ENCODE peak calls at places on chromosomes 1 and 21, in six cellular contexts. One of them, this sample, is unnamed.

GRCh38 chr1:6922096-6922931 is 137.1 kb downstream of the CAMTA1 start:
- DNase-seq in transverse colon: peak; percentile 34
- DNase-seq in K562: no peak
- DNase-seq in hepatocyte: peak; percentile 34
- DNase-seq in colonic mucosa: peak; percentile 32
- DNase-seq in GM13976: no peak
- DNase-seq in this sample: peak; percentile 53

GRCh38 chr21:32411366-32412161 is 942 bp upstream of the EVA1C start:
- DNase-seq in transverse colon: peak; percentile 95
- DNase-seq in K562: peak; percentile 59
- DNase-seq in GM13976: no peak
- DNase-seq in colonic mucosa: peak; percentile 91
- DNase-seq in hepatocyte: peak; percentile 67
- DNase-seq in this sample: peak; percentile 93

GRCh38 chr1:9126511-9126910 is 2.4 kb downstream of the GPR157 start:
- DNase-seq in hepatocyte: no peak
- DNase-seq in colonic mucosa: no peak
- DNase-seq in transverse colon: no peak
- DNase-seq in GM13976: no peak
- DNase-seq in K562: no peak
- DNase-seq in this sample: no peak

GRCh38 chr1:1291611-1292441 is 11.6 kb downstream of the SCNN1D start:
- DNase-seq in colonic mucosa: peak; percentile 83
- DNase-seq in transverse colon: peak; percentile 85
- DNase-seq in hepatocyte: peak; percentile 83
- DNase-seq in GM13976: peak; percentile 87
- DNase-seq in K562: peak; percentile 75
- DNase-seq in this sample: peak; percentile 91

GRCh38 chr1:178644308-178645120 is 80.5 kb upstream of the RALGPS2 start:
- DNase-seq in hepatocyte: peak; percentile 54
- DNase-seq in colonic mucosa: peak; percentile 40
- DNase-seq in transverse colon: peak; percentile 44
- DNase-seq in GM13976: no peak
- DNase-seq in K562: no peak
- DNase-seq in this sample: peak; percentile 81

GRCh38 chr1:37763791-37764741 is 854 bp downstream of the EPHA10 start:
- DNase-seq in colonic mucosa: peak; percentile 55
- DNase-seq in hepatocyte: peak; percentile 78
- DNase-seq in GM13976: peak; percentile 84
- DNase-seq in K562: peak; percentile 77
- DNase-seq in transverse colon: no peak
- DNase-seq in this sample: no peak

GRCh38 chr1:116765962-116766361 is 11.7 kb downstream of the CD2 start:
- DNase-seq in colonic mucosa: no peak
- DNase-seq in K562: no peak
- DNase-seq in transverse colon: no peak
- DNase-seq in GM13976: no peak
- DNase-seq in hepatocyte: no peak
- DNase-seq in this sample: no peak

GRCh38 chr21:32716486-32716885 is 11.3 kb downstream of the SYNJ1 start:
- DNase-seq in GM13976: no peak
- DNase-seq in K562: no peak
- DNase-seq in transverse colon: no peak
- DNase-seq in hepatocyte: no peak
- DNase-seq in colonic mucosa: no peak
- DNase-seq in this sample: no peak

GRCh38 chr1:75836528-75836927 is 39.8 kb downstream of the MSH4 start:
- DNase-seq in transverse colon: no peak
- DNase-seq in K562: no peak
- DNase-seq in colonic mucosa: no peak
- DNase-seq in hepatocyte: no peak
- DNase-seq in GM13976: no peak
- DNase-seq in this sample: no peak

GRCh38 chr1:182614796-182615451 is 10.7 kb upstream of the RGS16 start:
- DNase-seq in transverse colon: peak; percentile 72
- DNase-seq in hepatocyte: peak; percentile 86
- DNase-seq in K562: peak; percentile 27
- DNase-seq in GM13976: peak; percentile 77
- DNase-seq in colonic mucosa: peak; percentile 60
- DNase-seq in this sample: peak; percentile 63

GRCh38 chr1:76802094-76802493 is 65.2 kb upstream of the ST6GALNAC5 start:
- DNase-seq in colonic mucosa: no peak
- DNase-seq in hepatocyte: no peak
- DNase-seq in K562: no peak
- DNase-seq in GM13976: no peak
- DNase-seq in transverse colon: no peak
- DNase-seq in this sample: no peak

GRCh38 chr1:55943721-55944435 is 635.5 kb downstream of the PLPP3 start:
- DNase-seq in GM13976: no peak
- DNase-seq in colonic mucosa: no peak
- DNase-seq in transverse colon: no peak
- DNase-seq in K562: no peak
- DNase-seq in hepatocyte: no peak
- DNase-seq in this sample: no peak

GRCh38 chr1:166905930-166906329 is 29.9 kb upstream of the TADA1 start:
- DNase-seq in GM13976: no peak
- DNase-seq in colonic mucosa: no peak
- DNase-seq in transverse colon: no peak
- DNase-seq in K562: no peak
- DNase-seq in hepatocyte: no peak
- DNase-seq in this sample: no peak

GRCh38 chr21:26070822-26071425 is 99.6 kb downstream of the APP start:
- DNase-seq in hepatocyte: peak; percentile 30
- DNase-seq in colonic mucosa: peak; percentile 40
- DNase-seq in GM13976: no peak
- DNase-seq in transverse colon: peak; percentile 35
- DNase-seq in K562: no peak
- DNase-seq in this sample: no peak

GRCh38 chr1:96865731-96866684 is 144.4 kb downstream of the PTBP2 start:
- DNase-seq in transverse colon: no peak
- DNase-seq in hepatocyte: peak; percentile 54
- DNase-seq in colonic mucosa: no peak
- DNase-seq in GM13976: no peak
- DNase-seq in K562: no peak
- DNase-seq in this sample: peak; percentile 27

GRCh38 chr1:20150326-20150705 is 11.2 kb downstream of the PLA2G2F start:
- DNase-seq in colonic mucosa: no peak
- DNase-seq in GM13976: peak; percentile 18
- DNase-seq in hepatocyte: no peak
- DNase-seq in transverse colon: no peak
- DNase-seq in K562: no peak
- DNase-seq in this sample: no peak

GRCh38 chr1:17874231-17874630 is 119.1 kb downstream of the ACTL8 start:
- DNase-seq in GM13976: no peak
- DNase-seq in hepatocyte: no peak
- DNase-seq in transverse colon: no peak
- DNase-seq in K562: no peak
- DNase-seq in colonic mucosa: no peak
- DNase-seq in this sample: no peak

GRCh38 chr1:114979278-114979891 is 50.2 kb upstream of the TSHB start:
- DNase-seq in colonic mucosa: peak; percentile 65
- DNase-seq in hepatocyte: peak; percentile 75
- DNase-seq in GM13976: peak; percentile 17
- DNase-seq in K562: peak; percentile 43
- DNase-seq in transverse colon: peak; percentile 64
- DNase-seq in this sample: peak; percentile 73

GRCh38 chr1:218718216-218718615 is 373.1 kb downstream of the TGFB2 start:
- DNase-seq in transverse colon: no peak
- DNase-seq in colonic mucosa: no peak
- DNase-seq in hepatocyte: no peak
- DNase-seq in GM13976: no peak
- DNase-seq in K562: no peak
- DNase-seq in this sample: no peak

GRCh38 chr1:10539411-10540043 is 64.8 kb downstream of the PEX14 start:
- DNase-seq in hepatocyte: no peak
- DNase-seq in transverse colon: no peak
- DNase-seq in GM13976: no peak
- DNase-seq in colonic mucosa: no peak
- DNase-seq in K562: no peak
- DNase-seq in this sample: no peak

GRCh38 chr1:19153169-19153568 is 56.9 kb downstream of the UBR4 start:
- DNase-seq in hepatocyte: no peak
- DNase-seq in K562: no peak
- DNase-seq in GM13976: no peak
- DNase-seq in colonic mucosa: no peak
- DNase-seq in transverse colon: no peak
- DNase-seq in this sample: no peak

GRCh38 chr1:21284206-21285137 is 5.8 kb downstream of the ECE1 start:
- DNase-seq in transverse colon: no peak
- DNase-seq in colonic mucosa: no peak
- DNase-seq in K562: no peak
- DNase-seq in hepatocyte: no peak
- DNase-seq in GM13976: no peak
- DNase-seq in this sample: no peak

GRCh38 chr1:242225770-242226573 is 227.1 kb upstream of the MAP1LC3C start:
- DNase-seq in colonic mucosa: no peak
- DNase-seq in transverse colon: no peak
- DNase-seq in K562: no peak
- DNase-seq in GM13976: no peak
- DNase-seq in hepatocyte: no peak
- DNase-seq in this sample: no peak

GRCh38 chr1:32249831-32250525 is 1.1 kb upstream of the LCK start:
- DNase-seq in colonic mucosa: peak; percentile 47
- DNase-seq in K562: peak; percentile 56
- DNase-seq in hepatocyte: peak; percentile 45
- DNase-seq in transverse colon: peak; percentile 79
- DNase-seq in GM13976: peak; percentile 88
- DNase-seq in this sample: peak; percentile 36

GRCh38 chr1:174626031-174627020 is 178.6 kb downstream of the GPR52 start:
- DNase-seq in transverse colon: no peak
- DNase-seq in hepatocyte: no peak
- DNase-seq in GM13976: no peak
- DNase-seq in colonic mucosa: no peak
- DNase-seq in K562: no peak
- DNase-seq in this sample: no peak

GRCh38 chr21:45506241-45506817 is 35.9 kb downstream of the SLC19A1 start:
- DNase-seq in hepatocyte: no peak
- DNase-seq in colonic mucosa: no peak
- DNase-seq in K562: no peak
- DNase-seq in transverse colon: no peak
- DNase-seq in GM13976: no peak
- DNase-seq in this sample: no peak

GRCh38 chr1:243462929-243463697 is 207.3 kb downstream of the SDCCAG8 start:
- DNase-seq in colonic mucosa: no peak
- DNase-seq in transverse colon: no peak
- DNase-seq in GM13976: no peak
- DNase-seq in K562: no peak
- DNase-seq in hepatocyte: no peak
- DNase-seq in this sample: no peak

GRCh38 chr1:243465738-243466137 is 209.9 kb downstream of the SDCCAG8 start:
- DNase-seq in colonic mucosa: no peak
- DNase-seq in transverse colon: no peak
- DNase-seq in K562: no peak
- DNase-seq in GM13976: no peak
- DNase-seq in hepatocyte: no peak
- DNase-seq in this sample: no peak

GRCh38 chr1:243465081-243465480 is 209.2 kb downstream of the SDCCAG8 start:
- DNase-seq in GM13976: no peak
- DNase-seq in hepatocyte: no peak
- DNase-seq in K562: no peak
- DNase-seq in transverse colon: no peak
- DNase-seq in colonic mucosa: no peak
- DNase-seq in this sample: no peak

GRCh38 chr1:243459059-243459458 is 203.2 kb downstream of the SDCCAG8 start:
- DNase-seq in transverse colon: no peak
- DNase-seq in colonic mucosa: no peak
- DNase-seq in GM13976: no peak
- DNase-seq in K562: no peak
- DNase-seq in hepatocyte: no peak
- DNase-seq in this sample: no peak

DNA sequence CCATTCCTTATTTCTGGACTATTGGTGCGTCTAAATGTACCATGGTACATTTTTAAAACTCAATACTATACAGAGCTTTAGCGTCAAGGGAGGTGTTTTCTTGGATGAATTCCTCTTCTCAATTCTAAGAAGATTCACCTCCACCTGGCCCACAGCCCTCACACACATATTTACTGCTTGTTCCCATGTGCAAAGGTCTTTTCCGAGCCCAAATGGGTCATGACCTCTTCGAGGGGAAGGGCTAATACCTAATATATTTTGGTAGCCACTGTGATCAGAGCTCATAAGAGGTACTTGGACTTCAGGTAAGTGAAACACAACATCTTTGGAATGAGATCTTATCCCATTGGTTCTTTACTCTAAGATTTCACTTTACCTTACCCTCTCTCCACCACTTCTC is 205.9 kb downstream of the SDCCAG8 start:
- DNase-seq in K562: no peak
- DNase-seq in GM13976: no peak
- DNase-seq in transverse colon: no peak
- DNase-seq in colonic mucosa: no peak
- DNase-seq in hepatocyte: no peak
- DNase-seq in this sample: no peak
- TF ChIP-seq CTCF in K562: no peak
- TF ChIP-seq CTCF in GM13976: no peak
- TF ChIP-seq CTCF in transverse colon: no peak
- TF ChIP-seq CTCF in colonic mucosa: no peak
- TF ChIP-seq CTCF in hepatocyte: no peak
- TF ChIP-seq CTCF in this sample: no peak

DNA sequence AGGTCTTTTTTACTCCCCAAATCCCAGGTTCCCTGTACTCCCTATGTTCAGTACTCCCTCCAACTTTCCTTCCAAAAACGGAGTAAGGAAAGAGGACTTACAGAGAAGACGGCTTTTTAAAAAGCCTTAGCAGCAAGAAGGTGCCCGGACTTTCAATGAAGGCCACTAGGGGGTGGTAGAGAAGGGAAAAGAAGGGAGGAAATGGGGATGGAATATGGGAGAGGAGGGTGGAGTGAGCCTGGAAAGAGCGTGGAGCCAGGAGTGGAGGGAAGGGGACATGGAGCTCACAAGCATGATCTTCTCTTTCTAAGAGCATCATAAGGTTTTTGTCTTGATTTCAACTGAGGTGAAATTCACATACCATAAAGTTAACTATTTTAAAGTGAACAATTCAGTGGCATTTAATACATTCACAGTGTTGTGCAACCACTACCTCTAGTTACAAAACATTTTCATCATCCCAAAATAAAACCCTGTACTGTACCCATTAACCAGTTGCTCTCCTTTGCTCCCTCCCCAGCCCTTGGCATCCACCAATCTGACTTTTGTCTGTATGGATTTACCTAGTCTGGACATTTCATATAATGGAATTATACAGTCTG is 129.9 kb downstream of the ZNF281 start:
- DNase-seq in GM13976: peak; percentile 34
- DNase-seq in colonic mucosa: peak; percentile 78
- DNase-seq in hepatocyte: peak; percentile 67
- DNase-seq in transverse colon: peak; percentile 66
- DNase-seq in K562: peak; percentile 56
- DNase-seq in this sample: peak; percentile 65
- TF ChIP-seq CTCF in GM13976: peak; percentile 55
- TF ChIP-seq CTCF in colonic mucosa: peak; percentile 71
- TF ChIP-seq CTCF in hepatocyte: peak; percentile 53
- TF ChIP-seq CTCF in transverse colon: peak; percentile 67
- TF ChIP-seq CTCF in K562: peak; percentile 77
- TF ChIP-seq CTCF in this sample: peak; percentile 85

GRCh38 chr1:89804646-89805237 is 16.1 kb upstream of the LRRC8D start:
- DNase-seq in GM13976: peak; percentile 71
- DNase-seq in colonic mucosa: peak; percentile 91
- DNase-seq in K562: peak; percentile 78
- DNase-seq in hepatocyte: peak; percentile 91
- DNase-seq in transverse colon: peak; percentile 91
- DNase-seq in this sample: peak; percentile 89
- TF ChIP-seq CTCF in GM13976: peak; percentile 85
- TF ChIP-seq CTCF in colonic mucosa: peak; percentile 88
- TF ChIP-seq CTCF in K562: peak; percentile 96
- TF ChIP-seq CTCF in hepatocyte: peak; percentile 86
- TF ChIP-seq CTCF in transverse colon: peak; percentile 90
- TF ChIP-seq CTCF in this sample: peak; percentile 88

GRCh38 chr1:56978819-56979218 is 13.0 kb upstream of the C8B start:
- DNase-seq in GM13976: no peak
- DNase-seq in K562: no peak
- DNase-seq in transverse colon: no peak
- DNase-seq in colonic mucosa: no peak
- DNase-seq in hepatocyte: no peak
- DNase-seq in this sample: peak; percentile 26
- TF ChIP-seq CTCF in GM13976: no peak
- TF ChIP-seq CTCF in K562: peak; percentile 12
- TF ChIP-seq CTCF in transverse colon: no peak
- TF ChIP-seq CTCF in colonic mucosa: no peak
- TF ChIP-seq CTCF in hepatocyte: no peak
- TF ChIP-seq CTCF in this sample: no peak